ENCODE peak calls at places on chromosomes 3 and 15, in six cellular contexts. E is cardiac fibroblast, X is left ventricle myocardium superior, N is AML-193, O is NCI-H345, L is RPMI7951. A is an unnamed sample.
A peak's percentile ranks its signal among the peaks of the same experiment; 100 is the strongest.

GRCh38 chr3:39205919-39206516 is 13.6 kb upstream of the XIRP1 start:
- DNase-seq in E (no peak), X (no peak), N (no peak), O (no peak), L (no peak), A (no peak)

GRCh38 chr3:53604232-53604631 is 109.8 kb downstream of the CACNA1D start:
- DNase-seq in E (no peak), X (no peak), N (no peak), O (no peak), L (no peak), A (no peak)

GRCh38 chr3:1131156-1131555 is 38.3 kb downstream of the CNTN6 start:
- DNase-seq in E (no peak), X (no peak), N (no peak), O (no peak), L (no peak), A (no peak)

GRCh38 chr3:37887062-37887461 is 25.4 kb downstream of the CTDSPL start:
- DNase-seq in E (no peak), X (no peak), N (no peak), O (no peak), L (no peak), A (no peak)

GRCh38 chr3:110579841-110580550 is 491.6 kb upstream of the NECTIN3 start:
- DNase-seq in E (peak; percentile 65), X (no peak), N (no peak), O (no peak), L (peak; percentile 52), A (no peak)

GRCh38 chr3:170905862-170906261 is 2.6 kb downstream of the EIF5A2 start:
- DNase-seq in E (no peak), X (no peak), N (no peak), O (no peak), L (no peak), A (no peak)

GRCh38 chr3:65996605-65997004 is 42.1 kb downstream of the MAGI1 start:
- DNase-seq in E (peak; percentile 70), X (peak; percentile 30), N (no peak), O (no peak), L (peak; percentile 60), A (no peak)

GRCh38 chr3:131501949-131502348 is 822 bp downstream of the MRPL3 start:
- DNase-seq in E (peak; percentile 2), X (no peak), N (peak; percentile 11), O (no peak), L (no peak), A (peak; percentile 58)

GRCh38 chr3:50365080-50365841 is 5.9 kb upstream of the TMEM115 start:
- DNase-seq in E (peak; percentile 65), X (peak; percentile 89), N (no peak), O (peak; percentile 85), L (peak; percentile 56), A (peak; percentile 98)

GRCh38 chr15:79598639-79599038 is 166.5 kb downstream of the MINAR1 start:
- DNase-seq in E (no peak), X (no peak), N (no peak), O (no peak), L (no peak), A (peak; percentile 44)

GRCh38 chr15:90031231-90031791 is 30.2 kb downstream of the ZNF710 start:
- DNase-seq in E (peak; percentile 90), X (no peak), N (peak; percentile 83), O (no peak), L (peak; percentile 70), A (peak; percentile 70)

GRCh38 chr15:40313531-40314398 is 6.0 kb upstream of the PLCB2 start:
- DNase-seq in E (no peak), X (peak; percentile 63), N (peak; percentile 74), O (peak; percentile 87), L (peak; percentile 70), A (no peak)

GRCh38 chr3:11637901-11638668 is 5.6 kb downstream of the VGLL4 start:
- DNase-seq in E (peak; percentile 52), X (no peak), N (no peak), O (no peak), L (no peak), A (no peak)